ENCODE peak calls at places on chromosomes 12 and 14, in six cellular contexts. One of them, this sample, is unnamed.

GRCh38 chr12:124992874-124993567 is 424 bp upstream of the BRI3BP start:
- DNase-seq in stomach: peak
- DNase-seq in heart left ventricle: no peak
- DNase-seq in pancreas: peak
- DNase-seq in CD4-positive, alpha-beta memory T cell: peak
- DNase-seq in GM12864: peak
- DNase-seq in this sample: peak

GRCh38 chr12:12682284-12682683 is 13.7 kb downstream of the GPR19 start:
- DNase-seq in stomach: no peak
- DNase-seq in heart left ventricle: no peak
- DNase-seq in pancreas: no peak
- DNase-seq in CD4-positive, alpha-beta memory T cell: no peak
- DNase-seq in GM12864: no peak
- DNase-seq in this sample: no peak

GRCh38 chr12:132105467-132105866 is 38.7 kb downstream of the DDX51 start:
- DNase-seq in stomach: no peak
- DNase-seq in heart left ventricle: no peak
- DNase-seq in pancreas: no peak
- DNase-seq in CD4-positive, alpha-beta memory T cell: no peak
- DNase-seq in GM12864: no peak
- DNase-seq in this sample: no peak

GRCh38 chr14:61860294-61860918 is 98.2 kb downstream of the SNAPC1 start:
- DNase-seq in stomach: peak
- DNase-seq in heart left ventricle: no peak
- DNase-seq in pancreas: peak
- DNase-seq in CD4-positive, alpha-beta memory T cell: peak
- DNase-seq in GM12864: peak
- DNase-seq in this sample: peak

GRCh38 chr14:36279306-36280244 is 40.9 kb downstream of the MBIP start:
- DNase-seq in stomach: no peak
- DNase-seq in heart left ventricle: no peak
- DNase-seq in pancreas: no peak
- DNase-seq in CD4-positive, alpha-beta memory T cell: no peak
- DNase-seq in GM12864: no peak
- DNase-seq in this sample: no peak

GRCh38 chr12:24078318-24078765 is 128.9 kb upstream of the SOX5 start:
- DNase-seq in stomach: no peak
- DNase-seq in heart left ventricle: no peak
- DNase-seq in pancreas: no peak
- DNase-seq in CD4-positive, alpha-beta memory T cell: no peak
- DNase-seq in GM12864: no peak
- DNase-seq in this sample: no peak

GRCh38 chr12:92987362-92987761 is 58.3 kb upstream of the EEA1 start:
- DNase-seq in stomach: no peak
- DNase-seq in heart left ventricle: no peak
- DNase-seq in pancreas: peak
- DNase-seq in CD4-positive, alpha-beta memory T cell: peak
- DNase-seq in GM12864: peak
- DNase-seq in this sample: peak

GRCh38 chr12:52217223-52217622 is 15.8 kb upstream of the KRT7 start:
- DNase-seq in stomach: peak
- DNase-seq in heart left ventricle: peak
- DNase-seq in pancreas: peak
- DNase-seq in CD4-positive, alpha-beta memory T cell: no peak
- DNase-seq in GM12864: no peak
- DNase-seq in this sample: no peak

GRCh38 chr12:31928246-31929139 is 30.7 kb upstream of the RESF1 start:
- DNase-seq in stomach: no peak
- DNase-seq in heart left ventricle: no peak
- DNase-seq in pancreas: no peak
- DNase-seq in CD4-positive, alpha-beta memory T cell: peak
- DNase-seq in GM12864: no peak
- DNase-seq in this sample: no peak

GRCh38 chr14:54901380-54902142 is 1.1 kb downstream of the GCH1 start:
- DNase-seq in stomach: no peak
- DNase-seq in heart left ventricle: no peak
- DNase-seq in pancreas: peak
- DNase-seq in CD4-positive, alpha-beta memory T cell: peak
- DNase-seq in GM12864: no peak
- DNase-seq in this sample: no peak

GRCh38 chr14:46279776-46280175 is 371.8 kb downstream of the RPL10L start:
- DNase-seq in stomach: no peak
- DNase-seq in heart left ventricle: no peak
- DNase-seq in pancreas: no peak
- DNase-seq in CD4-positive, alpha-beta memory T cell: no peak
- DNase-seq in GM12864: no peak
- DNase-seq in this sample: no peak
- H3K4me3 ChIP-seq in stomach: no peak
- H3K4me3 ChIP-seq in heart left ventricle: no peak
- H3K4me3 ChIP-seq in pancreas: no peak
- H3K4me3 ChIP-seq in CD4-positive, alpha-beta memory T cell: no peak
- H3K4me3 ChIP-seq in GM12864: no peak
- H3K4me3 ChIP-seq in this sample: no peak

DNA sequence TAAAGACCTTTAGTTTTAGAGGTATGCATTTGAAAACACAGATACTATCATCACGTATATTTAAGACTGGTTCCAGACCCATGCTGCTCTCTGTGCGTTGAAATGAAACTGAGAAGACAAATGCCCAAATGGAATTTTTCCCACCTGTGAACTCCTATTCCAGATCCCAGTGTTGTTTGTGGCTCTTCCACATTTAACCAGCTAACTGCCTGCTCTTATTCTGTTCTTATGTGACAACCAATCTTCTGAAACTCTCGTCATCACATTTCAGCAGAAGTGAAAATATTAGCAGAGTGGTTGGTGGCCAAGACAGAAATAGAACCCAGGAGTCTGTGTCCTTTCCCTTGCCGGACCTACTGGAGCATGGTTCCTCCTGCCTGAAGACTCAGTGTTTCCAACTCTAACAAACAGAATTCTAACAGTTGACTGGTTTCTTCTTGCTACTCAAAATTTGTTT is 460.2 kb downstream of the RAD51B start:
- DNase-seq in stomach: no peak
- DNase-seq in heart left ventricle: no peak
- DNase-seq in pancreas: no peak
- DNase-seq in CD4-positive, alpha-beta memory T cell: no peak
- DNase-seq in GM12864: peak
- DNase-seq in this sample: no peak
- H3K4me3 ChIP-seq in stomach: no peak
- H3K4me3 ChIP-seq in heart left ventricle: no peak
- H3K4me3 ChIP-seq in pancreas: no peak
- H3K4me3 ChIP-seq in CD4-positive, alpha-beta memory T cell: no peak
- H3K4me3 ChIP-seq in GM12864: peak
- H3K4me3 ChIP-seq in this sample: no peak

GRCh38 chr14:59869381-59870255 is 958 bp downstream of the RTN1 start:
- DNase-seq in stomach: no peak
- DNase-seq in heart left ventricle: no peak
- DNase-seq in pancreas: no peak
- DNase-seq in CD4-positive, alpha-beta memory T cell: no peak
- DNase-seq in GM12864: no peak
- DNase-seq in this sample: no peak
- H3K4me3 ChIP-seq in stomach: peak
- H3K4me3 ChIP-seq in heart left ventricle: peak
- H3K4me3 ChIP-seq in pancreas: peak
- H3K4me3 ChIP-seq in CD4-positive, alpha-beta memory T cell: no peak
- H3K4me3 ChIP-seq in GM12864: no peak
- H3K4me3 ChIP-seq in this sample: peak

DNA sequence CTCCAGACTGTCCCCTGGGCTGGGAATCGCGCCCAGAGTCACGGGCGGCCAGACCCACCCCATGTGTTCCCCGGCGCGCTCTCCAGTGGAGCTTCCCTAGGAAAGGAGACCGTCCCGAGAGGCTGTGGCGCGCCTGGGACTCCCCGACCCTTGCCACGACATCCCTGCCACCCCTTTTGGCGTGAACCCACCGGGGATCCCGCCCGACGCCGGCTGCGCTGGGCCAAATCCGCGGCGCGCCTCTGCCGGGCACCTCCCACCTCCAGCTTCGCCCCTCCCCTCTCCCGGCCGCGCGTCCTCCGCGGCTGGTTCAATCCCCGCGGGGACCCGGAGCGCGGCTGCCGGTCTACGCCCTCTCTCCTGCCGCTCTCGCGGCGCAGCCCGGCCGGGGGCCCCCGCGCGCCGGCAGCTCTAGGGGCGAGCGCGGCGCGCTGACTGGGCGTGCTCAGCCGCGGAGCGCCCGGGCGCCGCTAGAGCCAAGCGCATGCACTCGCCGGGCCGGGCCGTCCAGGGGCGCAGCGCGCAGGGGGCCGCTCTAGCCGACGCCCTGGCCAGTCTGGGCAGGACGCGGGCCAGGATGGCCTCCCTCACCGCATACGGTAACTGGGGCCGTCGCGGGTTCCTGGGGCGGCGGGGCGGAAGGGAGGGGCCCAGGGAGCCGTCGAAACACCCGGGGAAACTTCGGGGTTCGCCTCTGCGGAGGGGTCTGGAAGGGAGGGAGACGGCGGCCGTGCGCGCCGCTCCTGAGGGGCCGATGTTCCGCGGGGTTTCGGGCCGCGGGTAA is 77.4 kb upstream of the ANO4 start:
- DNase-seq in stomach: no peak
- DNase-seq in heart left ventricle: peak
- DNase-seq in pancreas: no peak
- DNase-seq in CD4-positive, alpha-beta memory T cell: no peak
- DNase-seq in GM12864: no peak
- DNase-seq in this sample: no peak
- H3K4me3 ChIP-seq in stomach: peak
- H3K4me3 ChIP-seq in heart left ventricle: peak
- H3K4me3 ChIP-seq in pancreas: peak
- H3K4me3 ChIP-seq in CD4-positive, alpha-beta memory T cell: no peak
- H3K4me3 ChIP-seq in GM12864: no peak
- H3K4me3 ChIP-seq in this sample: no peak

GRCh38 chr12:30782316-30783173 is 27.8 kb upstream of the CAPRIN2 start:
- DNase-seq in stomach: no peak
- DNase-seq in heart left ventricle: peak
- DNase-seq in pancreas: no peak
- DNase-seq in CD4-positive, alpha-beta memory T cell: no peak
- DNase-seq in GM12864: no peak
- DNase-seq in this sample: no peak

GRCh38 chr12:30783946-30784345 is 29.2 kb upstream of the CAPRIN2 start:
- DNase-seq in stomach: no peak
- DNase-seq in heart left ventricle: no peak
- DNase-seq in pancreas: no peak
- DNase-seq in CD4-positive, alpha-beta memory T cell: no peak
- DNase-seq in GM12864: no peak
- DNase-seq in this sample: no peak

GRCh38 chr12:30785630-30786029 is 30.9 kb upstream of the CAPRIN2 start:
- DNase-seq in stomach: no peak
- DNase-seq in heart left ventricle: no peak
- DNase-seq in pancreas: no peak
- DNase-seq in CD4-positive, alpha-beta memory T cell: no peak
- DNase-seq in GM12864: no peak
- DNase-seq in this sample: no peak

GRCh38 chr12:30788754-30789153 is 34.0 kb upstream of the CAPRIN2 start:
- DNase-seq in stomach: no peak
- DNase-seq in heart left ventricle: no peak
- DNase-seq in pancreas: no peak
- DNase-seq in CD4-positive, alpha-beta memory T cell: no peak
- DNase-seq in GM12864: no peak
- DNase-seq in this sample: no peak

DNA sequence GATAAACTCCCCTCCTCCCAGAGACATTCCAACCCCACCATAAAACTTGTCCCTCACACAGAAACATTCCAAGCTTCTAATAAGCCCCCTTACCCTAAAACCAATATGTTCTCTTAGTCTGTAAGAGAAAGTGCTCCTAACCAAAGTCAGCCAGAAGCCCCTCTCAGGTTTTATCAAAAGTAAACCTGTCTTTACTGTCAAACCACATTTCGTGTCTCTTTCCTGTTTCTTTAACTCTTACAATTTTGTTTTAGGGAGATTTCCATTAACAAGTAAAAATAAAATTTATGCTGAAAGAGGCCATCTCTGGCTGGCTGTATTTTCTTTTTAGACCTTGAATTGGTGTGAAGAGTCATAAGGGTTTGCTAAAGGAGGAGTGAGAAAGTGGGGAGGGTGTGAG is 29.8 kb upstream of the CAPRIN2 start:
- DNase-seq in stomach: no peak
- DNase-seq in heart left ventricle: no peak
- DNase-seq in pancreas: no peak
- DNase-seq in CD4-positive, alpha-beta memory T cell: no peak
- DNase-seq in GM12864: no peak
- DNase-seq in this sample: no peak
- H3K4me3 ChIP-seq in stomach: no peak
- H3K4me3 ChIP-seq in heart left ventricle: no peak
- H3K4me3 ChIP-seq in pancreas: no peak
- H3K4me3 ChIP-seq in CD4-positive, alpha-beta memory T cell: no peak
- H3K4me3 ChIP-seq in GM12864: no peak
- H3K4me3 ChIP-seq in this sample: no peak

This sample was measured in HL-60.